ENCODE peak calls at places on chromosomes 5 and 9, in four cellular contexts. One of them, this sample, is unnamed.

GRCh38 chr5:1393571-1394501 is 48.9 kb upstream of the CLPTM1L start:
- DNase-seq in thyroid gland: no peak
- DNase-seq in heart left ventricle: no peak
- DNase-seq in cardiac muscle cell: no peak
- DNase-seq in this sample: no peak

GRCh38 chr9:20872340-20872977 is 159.0 kb downstream of the HACD4 start:
- DNase-seq in heart left ventricle: no peak
- DNase-seq in thyroid gland: no peak
- DNase-seq in cardiac muscle cell: peak
- DNase-seq in this sample: no peak

GRCh38 chr9:69468380-69468779 is 143.4 kb downstream of the ENTREP1 start:
- DNase-seq in thyroid gland: no peak
- DNase-seq in cardiac muscle cell: no peak
- DNase-seq in heart left ventricle: no peak
- DNase-seq in this sample: no peak

GRCh38 chr5:150801117-150801927 is 22.8 kb downstream of the SMIM3 start:
- DNase-seq in thyroid gland: no peak
- DNase-seq in heart left ventricle: no peak
- DNase-seq in cardiac muscle cell: peak
- DNase-seq in this sample: no peak

GRCh38 chr9:91732187-91733005 is 217.6 kb downstream of the ROR2 start:
- DNase-seq in heart left ventricle: no peak
- DNase-seq in thyroid gland: no peak
- DNase-seq in cardiac muscle cell: no peak
- DNase-seq in this sample: no peak

GRCh38 chr9:130940693-130941576 is 1.9 kb upstream of the FIBCD1 start:
- DNase-seq in thyroid gland: peak
- DNase-seq in cardiac muscle cell: no peak
- DNase-seq in heart left ventricle: peak
- DNase-seq in this sample: peak

GRCh38 chr9:92439921-92440750 is 15.9 kb upstream of the OMD start:
- DNase-seq in cardiac muscle cell: peak
- DNase-seq in heart left ventricle: no peak
- DNase-seq in thyroid gland: no peak
- DNase-seq in this sample: no peak

GRCh38 chr5:154284433-154284832 is 93.9 kb downstream of the GALNT10 start:
- DNase-seq in cardiac muscle cell: no peak
- DNase-seq in thyroid gland: no peak
- DNase-seq in heart left ventricle: no peak
- DNase-seq in this sample: no peak

GRCh38 chr5:86463339-86463738 is 154.4 kb upstream of the COX7C start:
- DNase-seq in thyroid gland: no peak
- DNase-seq in cardiac muscle cell: no peak
- DNase-seq in heart left ventricle: no peak
- DNase-seq in this sample: no peak

GRCh38 chr9:135887585-135888050 is 19.7 kb downstream of the CAMSAP1 start:
- DNase-seq in cardiac muscle cell: no peak
- DNase-seq in heart left ventricle: peak
- DNase-seq in thyroid gland: no peak
- DNase-seq in this sample: peak

GRCh38 chr9:130452835-130453234 is 8.1 kb downstream of the ASS1 start:
- DNase-seq in thyroid gland: no peak
- DNase-seq in cardiac muscle cell: no peak
- DNase-seq in heart left ventricle: no peak
- DNase-seq in this sample: no peak

GRCh38 chr5:39264528-39264927 is 45.2 kb upstream of the FYB1 start:
- DNase-seq in cardiac muscle cell: no peak
- DNase-seq in heart left ventricle: no peak
- DNase-seq in thyroid gland: no peak
- DNase-seq in this sample: no peak

GRCh38 chr5:109920736-109921135 is 231.0 kb downstream of the MAN2A1 start:
- DNase-seq in cardiac muscle cell: no peak
- DNase-seq in heart left ventricle: no peak
- DNase-seq in thyroid gland: no peak
- DNase-seq in this sample: no peak

GRCh38 chr5:14830210-14831005 is 41.2 kb downstream of the ANKH start:
- DNase-seq in heart left ventricle: no peak
- DNase-seq in thyroid gland: no peak
- DNase-seq in cardiac muscle cell: peak
- DNase-seq in this sample: no peak

GRCh38 chr9:15059003-15059402 is 148.8 kb upstream of the FREM1 start:
- DNase-seq in cardiac muscle cell: no peak
- DNase-seq in heart left ventricle: no peak
- DNase-seq in thyroid gland: no peak
- DNase-seq in this sample: no peak

GRCh38 chr9:112288029-112288428 is 45.4 kb downstream of the PTBP3 start:
- DNase-seq in thyroid gland: peak
- DNase-seq in heart left ventricle: no peak
- DNase-seq in cardiac muscle cell: peak
- DNase-seq in this sample: no peak

GRCh38 chr9:134434896-134435506 is 108.7 kb downstream of the RXRA start:
- DNase-seq in heart left ventricle: peak
- DNase-seq in cardiac muscle cell: peak
- DNase-seq in thyroid gland: peak
- DNase-seq in this sample: no peak

GRCh38 chr9:14652729-14653377 is 40.4 kb downstream of the ZDHHC21 start:
- DNase-seq in thyroid gland: no peak
- DNase-seq in cardiac muscle cell: peak
- DNase-seq in heart left ventricle: no peak
- DNase-seq in this sample: no peak

DNA sequence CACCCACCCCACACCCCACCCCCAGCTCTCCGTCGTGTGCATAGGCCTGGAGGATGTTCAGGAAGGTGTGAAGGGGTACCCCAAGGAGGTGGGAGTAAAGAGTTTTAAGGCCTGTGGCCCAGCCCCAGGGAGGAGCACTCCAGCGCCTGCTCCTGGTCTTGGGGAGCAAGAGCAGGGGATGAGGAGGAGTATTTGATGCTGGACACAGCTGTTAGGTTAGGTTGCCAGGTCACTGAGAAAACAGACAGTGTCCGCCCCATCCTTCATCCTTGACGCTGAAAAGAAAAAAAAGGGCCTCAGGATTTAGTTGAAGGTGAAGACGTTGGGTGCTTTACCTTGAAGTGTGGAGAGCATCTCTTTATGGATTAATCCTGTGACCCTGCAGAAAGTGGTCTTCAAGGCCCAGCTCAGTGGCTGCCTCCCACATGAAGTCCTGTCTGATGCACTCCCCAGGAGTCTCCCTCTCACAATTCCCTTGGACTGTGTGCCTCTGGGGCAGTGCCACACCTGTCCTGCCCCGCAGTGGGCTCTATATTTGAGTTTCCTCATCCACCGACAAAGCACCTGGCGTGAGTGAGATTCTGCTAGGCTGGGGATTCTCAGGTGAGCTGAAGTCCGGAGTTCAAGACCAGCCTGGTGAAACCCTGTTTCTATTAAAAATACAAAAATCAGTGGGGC is 101.8 kb downstream of the SPRY4 start:
- DNase-seq in thyroid gland: no peak
- DNase-seq in heart left ventricle: no peak
- DNase-seq in cardiac muscle cell: no peak
- DNase-seq in this sample: no peak
- H3K27ac ChIP-seq in thyroid gland: no peak
- H3K27ac ChIP-seq in heart left ventricle: no peak
- H3K27ac ChIP-seq in cardiac muscle cell: no peak
- H3K27ac ChIP-seq in this sample: peak

GRCh38 chr9:35617548-35617947 is 665 bp downstream of the CD72 start:
- DNase-seq in cardiac muscle cell: no peak
- DNase-seq in heart left ventricle: no peak
- DNase-seq in thyroid gland: no peak
- DNase-seq in this sample: no peak

GRCh38 chr9:35618325-35618727 is at the start of gene CD72:
- DNase-seq in heart left ventricle: no peak
- DNase-seq in thyroid gland: no peak
- DNase-seq in cardiac muscle cell: no peak
- DNase-seq in this sample: no peak

GRCh38 chr9:35616681-35617459 is 1.3 kb downstream of the CD72 start:
- DNase-seq in thyroid gland: peak
- DNase-seq in heart left ventricle: peak
- DNase-seq in cardiac muscle cell: peak
- DNase-seq in this sample: peak

GRCh38 chr9:35618854-35619799 is 914 bp upstream of the CD72 start:
- DNase-seq in cardiac muscle cell: no peak
- DNase-seq in thyroid gland: peak
- DNase-seq in heart left ventricle: no peak
- DNase-seq in this sample: no peak

GRCh38 chr9:35619800-35620158 is 1.6 kb upstream of the CD72 start:
- DNase-seq in thyroid gland: no peak
- DNase-seq in heart left ventricle: no peak
- DNase-seq in cardiac muscle cell: no peak
- DNase-seq in this sample: no peak
- H3K4me3 ChIP-seq in thyroid gland: no peak
- H3K4me3 ChIP-seq in heart left ventricle: no peak
- H3K4me3 ChIP-seq in cardiac muscle cell: no peak
- H3K4me3 ChIP-seq in this sample: no peak

GRCh38 chr9:4983541-4984165 is 1.4 kb upstream of the JAK2 start:
- DNase-seq in thyroid gland: no peak
- DNase-seq in cardiac muscle cell: no peak
- DNase-seq in heart left ventricle: no peak
- DNase-seq in this sample: no peak

GRCh38 chr9:4984171-4984570 is 901 bp upstream of the JAK2 start:
- DNase-seq in thyroid gland: no peak
- DNase-seq in cardiac muscle cell: no peak
- DNase-seq in heart left ventricle: no peak
- DNase-seq in this sample: no peak

GRCh38 chr9:4980046-4980727 is 4.9 kb upstream of the JAK2 start:
- DNase-seq in heart left ventricle: no peak
- DNase-seq in thyroid gland: no peak
- DNase-seq in cardiac muscle cell: no peak
- DNase-seq in this sample: no peak

GRCh38 chr9:4982720-4983482 is 2.2 kb upstream of the JAK2 start:
- DNase-seq in thyroid gland: no peak
- DNase-seq in cardiac muscle cell: no peak
- DNase-seq in heart left ventricle: no peak
- DNase-seq in this sample: no peak

GRCh38 chr9:4979224-4979623 is 5.8 kb upstream of the JAK2 start:
- DNase-seq in thyroid gland: no peak
- DNase-seq in cardiac muscle cell: no peak
- DNase-seq in heart left ventricle: no peak
- DNase-seq in this sample: no peak
- H3K27ac ChIP-seq in thyroid gland: no peak
- H3K27ac ChIP-seq in cardiac muscle cell: no peak
- H3K27ac ChIP-seq in heart left ventricle: no peak
- H3K27ac ChIP-seq in this sample: no peak

GRCh38 chr9:128118971-128119665 is 8.4 kb downstream of the PTGES2 start:
- DNase-seq in heart left ventricle: peak
- DNase-seq in cardiac muscle cell: no peak
- DNase-seq in thyroid gland: no peak
- DNase-seq in this sample: no peak

GRCh38 chr9:128117613-128118471 is 9.7 kb downstream of the PTGES2 start:
- DNase-seq in heart left ventricle: peak
- DNase-seq in thyroid gland: peak
- DNase-seq in cardiac muscle cell: peak
- DNase-seq in this sample: peak

GRCh38 chr9:128120061-128120740 is 7.3 kb downstream of the PTGES2 start:
- DNase-seq in thyroid gland: no peak
- DNase-seq in heart left ventricle: peak
- DNase-seq in cardiac muscle cell: no peak
- DNase-seq in this sample: no peak

GRCh38 chr9:128116104-128117083 is 11.1 kb downstream of the PTGES2 start:
- DNase-seq in heart left ventricle: peak
- DNase-seq in thyroid gland: no peak
- DNase-seq in cardiac muscle cell: no peak
- DNase-seq in this sample: no peak

GRCh38 chr9:128118472-128118857 is 9.1 kb downstream of the PTGES2 start:
- DNase-seq in thyroid gland: no peak
- DNase-seq in heart left ventricle: no peak
- DNase-seq in cardiac muscle cell: no peak
- DNase-seq in this sample: no peak
- H3K4me3 ChIP-seq in thyroid gland: no peak
- H3K4me3 ChIP-seq in heart left ventricle: no peak
- H3K4me3 ChIP-seq in cardiac muscle cell: no peak
- H3K4me3 ChIP-seq in this sample: no peak

GRCh38 chr5:9534881-9535517 is 10.9 kb downstream of the SEMA5A start:
- DNase-seq in cardiac muscle cell: peak
- DNase-seq in heart left ventricle: peak
- DNase-seq in thyroid gland: no peak
- DNase-seq in this sample: no peak

GRCh38 chr5:9533096-9533495 is 12.8 kb downstream of the SEMA5A start:
- DNase-seq in cardiac muscle cell: no peak
- DNase-seq in heart left ventricle: no peak
- DNase-seq in thyroid gland: no peak
- DNase-seq in this sample: no peak

GRCh38 chr5:9537223-9538141 is 8.4 kb downstream of the SEMA5A start:
- DNase-seq in thyroid gland: no peak
- DNase-seq in heart left ventricle: no peak
- DNase-seq in cardiac muscle cell: no peak
- DNase-seq in this sample: no peak

GRCh38 chr5:9536717-9537116 is 9.2 kb downstream of the SEMA5A start:
- DNase-seq in cardiac muscle cell: no peak
- DNase-seq in heart left ventricle: peak
- DNase-seq in thyroid gland: no peak
- DNase-seq in this sample: no peak

GRCh38 chr5:9533577-9534334 is 12.1 kb downstream of the SEMA5A start:
- DNase-seq in heart left ventricle: no peak
- DNase-seq in thyroid gland: no peak
- DNase-seq in cardiac muscle cell: no peak
- DNase-seq in this sample: no peak
- H3K27ac ChIP-seq in heart left ventricle: peak
- H3K27ac ChIP-seq in thyroid gland: no peak
- H3K27ac ChIP-seq in cardiac muscle cell: peak
- H3K27ac ChIP-seq in this sample: no peak